ENCODE peak calls at places on chromosomes 2 and 18, in ten cellular contexts. K is right lobe of liver, R is GM12891, S is HCT116, V is transverse colon, W is tibial nerve, T is NB4, P is K562, L is gastrocnemius medialis, H is IMR-90. B is an unnamed sample.

GRCh38 chr2:143936758-143937562 is 583.0 kb downstream of the ZEB2 start:
- DNase-seq in T (peak), K (peak), V (no peak), H (peak), R (peak), S (no peak), W (no peak), L (peak), P (no peak), B (peak)

GRCh38 chr2:53768233-53768542 is 584 bp downstream of the CHAC2 start:
- DNase-seq in W (no peak), P (no peak), H (no peak), T (peak), S (no peak), R (no peak), K (no peak), V (no peak), L (peak), B (no peak)

GRCh38 chr2:215363039-215363438 is 51.2 kb downstream of the ATIC start:
- DNase-seq in R (no peak), T (no peak), H (peak), P (no peak), W (no peak), L (no peak), V (no peak), S (no peak), K (no peak), B (no peak)

GRCh38 chr2:27720004-27720551 is 51.4 kb upstream of the MRPL33 start:
- DNase-seq in V (no peak), R (no peak), P (no peak), W (no peak), L (no peak), K (no peak), T (peak), H (peak), S (peak), B (peak)

GRCh38 chr2:68438455-68439303 is 28.4 kb downstream of the FBXO48 start:
- DNase-seq in K (no peak), H (no peak), W (no peak), S (no peak), R (no peak), P (no peak), T (peak), V (no peak), L (no peak), B (peak)

GRCh38 chr2:9790702-9791225 is 52.5 kb upstream of the TAF1B start:
- DNase-seq in T (no peak), L (no peak), S (no peak), V (no peak), R (no peak), W (no peak), K (no peak), H (no peak), P (no peak), B (no peak)

GRCh38 chr18:23619388-23619873 is 33.1 kb upstream of the NPC1 start:
- DNase-seq in T (no peak), S (no peak), P (no peak), H (no peak), L (no peak), K (peak), W (no peak), V (peak), R (peak), B (no peak)

GRCh38 chr2:241760301-241760771 is 16.3 kb upstream of the GAL3ST2 start:
- DNase-seq in P (no peak), H (no peak), S (no peak), T (no peak), L (no peak), K (no peak), R (no peak), V (no peak), W (no peak), B (peak)

GRCh38 chr18:37559194-37559593 is 6.4 kb downstream of the CELF4 start:
- DNase-seq in S (no peak), P (no peak), H (no peak), V (no peak), W (no peak), K (no peak), L (no peak), R (no peak), T (no peak), B (no peak)

GRCh38 chr2:158457092-158457825 is 507 bp downstream of the PKP4 start:
- DNase-seq in T (peak), P (peak), W (peak), H (peak), S (no peak), V (peak), L (peak), K (peak), R (peak), B (peak)

GRCh38 chr18:79755496-79756142 is 42.1 kb upstream of the KCNG2 start:
- DNase-seq in P (no peak), H (no peak), S (no peak), V (no peak), W (no peak), R (no peak), L (no peak), K (no peak), T (no peak), B (no peak)

GRCh38 chr2:97745474-97746172 is 32.2 kb downstream of the ZAP70 start:
- DNase-seq in V (no peak), P (no peak), T (no peak), W (no peak), L (no peak), H (peak), S (no peak), K (no peak), R (no peak), B (no peak)

GRCh38 chr2:86225581-86225980 is 26.3 kb downstream of the MRPL35 start:
- DNase-seq in R (peak), W (no peak), P (no peak), T (peak), K (no peak), L (peak), H (no peak), V (peak), S (no peak), B (no peak)

GRCh38 chr2:20592106-20593071 is 58.5 kb downstream of the HS1BP3 start:
- DNase-seq in T (peak), S (no peak), P (peak), R (no peak), V (peak), K (peak), W (no peak), H (no peak), L (peak), B (no peak)

GRCh38 chr2:230913812-230914211 is 11.2 kb downstream of the GPR55 start:
- DNase-seq in L (no peak), P (no peak), H (no peak), W (no peak), R (no peak), V (no peak), K (peak), S (no peak), T (peak), B (no peak)

GRCh38 chr18:45547910-45548309 is 67.4 kb upstream of the SLC14A2 start:
- DNase-seq in V (no peak), P (no peak), H (no peak), T (no peak), L (no peak), R (no peak), W (no peak), S (no peak), K (no peak), B (no peak)

GRCh38 chr2:28414583-28414982 is 21.9 kb downstream of the FOSL2 start:
- DNase-seq in R (no peak), V (no peak), P (no peak), H (no peak), T (no peak), K (no peak), L (no peak), W (no peak), S (no peak), B (no peak)

GRCh38 chr2:80624062-80624461 is 319.5 kb upstream of the LRRTM1 start:
- DNase-seq in K (no peak), V (no peak), L (no peak), S (no peak), P (no peak), H (no peak), R (no peak), T (no peak), W (no peak), B (no peak)

GRCh38 chr2:231930601-231931281 is 4.5 kb upstream of the NPPC start:
- DNase-seq in L (peak), R (no peak), W (no peak), P (no peak), K (no peak), S (no peak), H (no peak), T (no peak), V (no peak), B (no peak)

GRCh38 chr2:58709274-58709673 is 468.1 kb upstream of the FANCL start:
- DNase-seq in K (no peak), T (no peak), S (no peak), H (no peak), P (no peak), W (no peak), L (no peak), V (no peak), R (no peak), B (no peak)

GRCh38 chr2:224591245-224591644 is 6.1 kb upstream of the CUL3 start:
- DNase-seq in R (no peak), K (no peak), V (no peak), P (no peak), T (no peak), W (no peak), L (no peak), S (no peak), H (no peak), B (no peak)

GRCh38 chr18:55243852-55244251 is 284.6 kb upstream of the CCDC68 start:
- DNase-seq in H (peak), S (no peak), W (peak), V (no peak), R (no peak), P (no peak), L (no peak), T (no peak), K (no peak), B (no peak)

DNA sequence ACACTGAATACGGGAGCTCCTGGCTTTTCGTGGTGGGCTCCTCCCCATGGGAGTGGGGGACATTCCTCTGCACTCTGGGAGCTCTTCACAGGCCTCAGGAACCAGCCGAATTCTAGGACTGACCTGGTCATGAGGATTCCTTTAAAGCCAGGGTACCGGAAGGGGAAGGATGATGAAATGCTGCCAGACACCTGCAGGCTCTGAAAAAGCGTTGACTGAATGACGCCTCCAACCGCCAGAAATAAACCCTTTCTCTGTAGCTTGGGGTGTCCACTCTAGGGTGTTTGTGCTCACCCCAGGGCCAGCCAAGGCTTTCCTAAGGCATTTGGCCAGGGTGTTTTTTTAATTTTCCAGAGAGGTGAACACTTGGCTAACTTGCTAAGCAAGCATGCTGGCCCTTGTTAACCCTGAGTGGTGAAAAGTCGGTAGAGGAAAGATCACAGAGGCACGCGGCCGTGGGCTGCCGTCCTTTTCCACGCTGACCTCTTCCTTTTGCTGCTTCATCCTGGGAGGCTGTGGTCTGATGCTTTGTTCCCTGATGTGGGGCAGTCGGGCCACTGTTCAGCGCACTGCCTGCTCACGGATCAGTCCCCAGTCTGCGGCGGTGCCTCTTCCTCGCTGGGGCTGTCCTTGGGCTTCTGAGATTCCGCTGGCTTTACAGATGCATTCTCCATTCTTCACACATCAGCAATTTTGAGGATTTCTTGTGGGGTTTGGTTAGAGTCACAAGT is 32.0 kb downstream of the IMPA2 start:
- DNase-seq in W (no peak), T (no peak), P (no peak), H (no peak), L (peak), S (no peak), V (no peak), R (no peak), K (no peak), B (no peak)
- TF ChIP-seq POLR2A in W (no peak), T (no peak), P (no peak), H (no peak), L (no peak), S (no peak), V (no peak), R (no peak), K (no peak), B (no peak)

GRCh38 chr2:196165016-196165415 is 6.4 kb downstream of the STK17B start:
- DNase-seq in L (no peak), S (no peak), W (no peak), R (no peak), K (no peak), P (no peak), V (no peak), T (no peak), H (no peak), B (no peak)
- TF ChIP-seq POLR2A in L (no peak), S (no peak), W (no peak), R (no peak), K (no peak), P (no peak), V (no peak), T (no peak), H (no peak), B (no peak)

GRCh38 chr2:39778775-39779751 is at the start of gene THUMPD2:
- DNase-seq in V (peak), W (peak), R (peak), S (peak), T (peak), H (peak), L (peak), K (peak), P (peak), B (peak)
- TF ChIP-seq POLR2A in V (peak), W (peak), R (peak), S (peak), T (peak), H (peak), L (peak), K (peak), P (peak), B (peak)

DNA sequence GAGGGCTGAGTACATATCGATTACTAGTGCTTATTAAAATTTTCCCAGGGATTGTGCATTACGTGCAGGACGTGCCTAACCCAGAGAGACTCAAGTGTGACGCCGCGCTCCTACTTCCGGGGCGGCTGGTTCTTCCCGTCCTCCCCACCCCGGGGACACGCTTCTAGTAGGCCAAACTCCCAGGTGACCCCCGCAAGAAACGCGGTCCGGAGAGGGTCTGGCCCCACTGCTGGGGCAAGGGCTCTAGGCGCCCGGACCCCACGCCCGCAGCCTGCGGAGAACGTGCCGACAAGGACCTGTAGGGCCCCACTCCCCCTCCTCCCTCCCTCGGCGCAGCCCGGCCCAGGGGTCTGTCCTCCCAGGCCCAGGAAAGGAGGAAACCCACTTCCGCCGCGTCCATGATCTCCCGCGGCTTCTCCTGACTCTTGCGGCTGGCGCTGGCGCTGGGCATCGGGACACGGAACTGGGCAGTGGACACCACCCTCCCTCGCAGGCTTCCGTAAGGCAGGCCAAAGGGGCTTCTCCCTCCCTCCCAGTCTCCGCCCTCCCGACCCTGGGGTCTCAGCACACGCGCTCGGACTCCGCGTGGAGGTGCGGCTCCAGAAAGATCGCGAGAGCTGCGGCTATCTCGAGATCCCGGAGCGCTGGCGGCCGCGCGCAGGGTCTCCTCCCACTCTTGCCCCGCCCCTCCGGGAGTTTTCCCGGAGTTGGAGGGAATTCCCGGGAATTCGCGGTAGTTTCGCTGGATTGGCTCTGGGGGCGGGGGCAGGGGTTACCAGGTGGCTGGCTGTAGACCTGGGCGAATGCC is at the start of gene DARS1:
- DNase-seq in P (peak), W (peak), L (peak), S (peak), K (peak), V (peak), T (peak), H (peak), R (peak), B (peak)
- TF ChIP-seq POLR2A in P (peak), W (peak), L (peak), S (peak), K (peak), V (peak), T (peak), H (peak), R (peak), B (peak)

GRCh38 chr2:174486614-174487535 is at the start of gene GPR155:
- DNase-seq in L (peak), T (peak), P (peak), H (peak), V (peak), K (peak), R (peak), W (peak), S (peak), B (peak)
- TF ChIP-seq POLR2A in L (peak), T (peak), P (peak), H (peak), V (peak), K (peak), R (peak), W (no peak), S (peak), B (peak)

DNA sequence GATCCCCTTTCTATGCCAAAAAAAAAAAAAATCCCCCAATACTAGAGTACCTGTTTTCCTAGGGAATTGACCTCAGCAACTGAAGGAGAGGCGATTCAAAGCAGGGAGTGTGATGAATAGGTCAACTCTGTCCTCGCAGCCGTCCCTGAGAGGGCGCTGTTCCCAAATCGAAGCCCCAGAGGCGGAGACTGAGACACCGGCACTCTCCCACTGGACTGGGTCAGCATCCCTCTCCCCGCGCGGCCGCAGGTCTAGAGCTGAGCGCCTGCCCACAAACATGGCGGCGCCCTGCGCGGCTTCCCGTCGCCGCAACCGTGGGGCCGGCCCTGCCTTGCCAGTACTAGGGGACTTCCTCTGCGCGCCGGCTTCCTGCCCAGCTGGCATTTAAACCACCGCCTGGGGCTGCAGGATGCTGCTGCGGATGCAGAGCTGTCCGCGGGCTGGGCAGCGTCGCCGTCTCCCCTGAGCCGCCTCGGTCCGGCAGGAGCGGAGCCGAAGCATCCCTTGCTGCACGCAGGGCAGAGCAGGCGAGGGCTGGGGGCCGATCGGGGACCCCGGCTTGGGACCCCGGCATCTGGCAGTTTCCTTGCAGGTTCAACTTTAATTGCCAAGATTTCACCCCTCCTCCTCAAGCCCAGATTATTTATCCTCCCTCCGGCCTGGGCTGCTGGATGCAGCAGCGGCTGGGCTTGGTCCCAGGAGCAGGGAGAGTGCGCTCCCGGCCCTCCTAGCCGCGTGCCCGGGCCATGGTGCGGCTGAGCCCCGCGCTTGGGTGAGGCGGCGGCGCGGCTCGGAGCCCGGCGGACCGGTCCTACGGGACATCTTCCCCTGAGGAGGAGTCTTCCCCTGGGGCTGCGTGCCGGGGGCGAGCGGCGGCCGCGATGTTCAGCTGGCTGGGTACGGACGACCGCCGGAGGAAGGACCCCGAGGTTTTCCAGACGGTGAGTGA is at the start of gene EHD3:
- DNase-seq in T (peak), P (peak), R (peak), H (peak), V (peak), K (peak), S (no peak), W (peak), L (peak), B (peak)
- TF ChIP-seq POLR2A in T (no peak), P (no peak), R (no peak), H (peak), V (peak), K (peak), S (no peak), W (peak), L (no peak), B (no peak)

B was measured in erythroblast.